ENCODE peak calls at places on chromosome 6, in ten cellular contexts. V is fibroblast of mammary gland, E is lower leg skin, X is cardiac muscle cell, S is hepatocyte, N is brain microvascular endothelial cell, W is IMR-90, B is transverse colon, A is left lung, R is A549. C is an unnamed sample.

GRCh38 chr6:41331401-41332150 is 3.8 kb upstream of the NCR2 start:
- DNase-seq in E (no peak), R (no peak), X (peak; percentile 23), B (no peak), A (no peak), V (no peak), S (no peak), N (no peak), W (no peak), C (no peak)

GRCh38 chr6:37340639-37340943 is 13.2 kb upstream of the RNF8 start:
- DNase-seq in S (no peak), B (no peak), E (no peak), X (no peak), V (peak; percentile 23), A (no peak), N (no peak), W (peak; percentile 57), R (no peak), C (no peak)

GRCh38 chr6:116387374-116387773 is 16.6 kb downstream of the DSE start:
- DNase-seq in A (no peak), V (peak; percentile 81), W (peak; percentile 90), N (peak; percentile 56), E (no peak), B (no peak), S (no peak), X (no peak), R (no peak), C (no peak)

GRCh38 chr6:79544939-79545450 is 7.8 kb upstream of the LCA5 start:
- DNase-seq in W (peak; percentile 99), N (peak; percentile 100), S (peak; percentile 90), X (peak; percentile 76), B (peak; percentile 53), A (peak; percentile 49), V (peak; percentile 99), E (peak; percentile 85), R (peak; percentile 90), C (peak; percentile 95)

GRCh38 chr6:52503344-52503747 is 73.5 kb downstream of the TRAM2 start:
- DNase-seq in A (no peak), S (no peak), R (no peak), X (peak; percentile 29), B (no peak), E (no peak), W (no peak), N (no peak), V (no peak), C (no peak)

GRCh38 chr6:7112741-7113313 is 5.1 kb downstream of the RREB1 start:
- DNase-seq in A (no peak), W (no peak), X (peak; percentile 29), B (peak; percentile 44), S (peak; percentile 50), R (no peak), N (no peak), E (no peak), V (no peak), C (no peak)

GRCh38 chr6:22886881-22887581 is 317.7 kb downstream of the HDGFL1 start:
- DNase-seq in S (no peak), B (no peak), V (no peak), X (no peak), W (peak; percentile 54), E (no peak), A (no peak), N (peak; percentile 31), R (no peak), C (no peak)

GRCh38 chr6:22349051-22349450 is 52.2 kb upstream of the PRL start:
- DNase-seq in W (no peak), E (no peak), A (no peak), V (no peak), N (no peak), B (no peak), S (no peak), X (no peak), R (no peak), C (no peak)

DNA sequence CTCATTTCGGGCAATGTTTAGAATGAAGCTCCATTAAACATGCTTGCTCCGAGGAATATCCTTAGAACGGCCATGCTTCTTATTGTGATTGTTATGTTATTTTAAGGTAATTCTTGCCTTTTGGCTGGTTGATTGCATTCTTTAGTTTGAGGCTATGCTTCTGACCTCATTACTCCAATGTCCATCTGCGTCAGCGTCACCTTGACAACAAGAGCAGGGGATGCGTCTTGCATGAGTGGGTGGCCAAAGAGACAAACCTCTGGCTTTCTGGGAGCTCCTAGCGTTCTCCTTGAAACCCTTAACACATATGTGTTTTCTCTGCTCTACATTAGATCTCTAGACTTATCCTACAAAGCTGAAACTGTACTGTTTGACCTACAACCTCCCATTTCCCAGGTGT is 184.3 kb downstream of the THBS2 start:
- DNase-seq in X (no peak), N (no peak), S (no peak), R (no peak), A (no peak), E (no peak), W (no peak), V (peak; percentile 85), B (no peak), C (no peak)
- TF ChIP-seq CTCF in X (no peak), N (no peak), S (no peak), R (no peak), A (no peak), E (no peak), W (no peak), V (no peak), B (no peak), C (no peak)

DNA sequence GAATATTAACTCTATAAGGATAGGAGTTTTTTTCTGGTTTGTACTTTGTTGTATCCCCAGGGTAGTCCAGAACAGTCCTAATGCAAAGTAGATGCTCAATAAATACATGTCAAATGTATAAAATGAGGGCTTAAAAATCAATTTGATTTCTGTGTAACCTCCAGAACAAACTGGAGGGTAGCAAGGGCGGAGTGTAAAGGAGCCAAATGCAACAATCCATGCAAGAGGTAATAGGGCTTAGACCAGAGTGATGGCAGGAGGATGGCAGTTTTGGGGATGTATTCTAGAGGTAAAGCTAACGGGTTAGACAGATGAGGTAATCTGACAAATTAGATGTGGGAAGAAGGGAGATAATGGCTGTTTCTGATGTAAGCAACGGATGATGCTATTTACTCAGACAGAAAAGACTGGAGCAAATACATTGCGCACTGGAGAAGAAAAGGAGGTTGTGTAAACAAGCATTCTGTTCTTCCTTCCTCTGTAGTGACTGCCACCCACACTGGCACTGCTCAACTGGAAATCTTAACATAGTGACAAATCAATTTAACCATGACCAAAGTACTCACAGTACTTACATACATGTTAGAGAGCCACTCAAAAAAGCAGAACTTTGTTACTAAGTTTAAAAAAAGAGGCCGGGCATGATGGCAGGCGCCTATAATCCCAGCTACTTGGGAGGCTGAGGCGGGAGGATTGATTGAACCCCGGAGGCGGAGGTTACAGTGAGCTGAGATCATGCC is 2.0 kb downstream of the ZNF318 start:
- DNase-seq in B (no peak), X (no peak), N (no peak), W (peak; percentile 2), A (no peak), S (no peak), R (no peak), V (no peak), E (no peak), C (no peak)
- H3K4me3 ChIP-seq in B (peak overlapping the region; percentile 77), X (no peak overlapping the region), N (no peak overlapping the region), W (no peak overlapping the region), A (peak overlapping the region; percentile 76), S (peak overlapping the region; percentile 94), R (no peak overlapping the region), V (no peak overlapping the region), E (no peak overlapping the region), C (no peak overlapping the region)

GRCh38 chr6:24524329-24524728 is 29.6 kb downstream of the ALDH5A1 start:
- DNase-seq in A (no peak), V (no peak), X (no peak), E (no peak), N (no peak), B (no peak), R (no peak), S (no peak), W (no peak), C (no peak)

GRCh38 chr6:24522090-24522820 is 27.5 kb downstream of the ALDH5A1 start:
- DNase-seq in B (no peak), V (peak; percentile 31), X (no peak), E (no peak), R (no peak), S (no peak), A (no peak), N (no peak), W (peak; percentile 17), C (no peak)

GRCh38 chr6:24522821-24523175 is 28.0 kb downstream of the ALDH5A1 start:
- DNase-seq in B (no peak), A (no peak), W (no peak), N (no peak), E (no peak), S (no peak), R (no peak), X (no peak), V (no peak), C (no peak)

GRCh38 chr6:24520929-24521546 is 26.3 kb downstream of the ALDH5A1 start:
- DNase-seq in N (peak; percentile 31), B (peak; percentile 62), V (peak; percentile 31), R (peak; percentile 63), E (no peak), W (peak; percentile 19), S (peak; percentile 69), X (peak; percentile 63), A (peak; percentile 80), C (no peak)

DNA sequence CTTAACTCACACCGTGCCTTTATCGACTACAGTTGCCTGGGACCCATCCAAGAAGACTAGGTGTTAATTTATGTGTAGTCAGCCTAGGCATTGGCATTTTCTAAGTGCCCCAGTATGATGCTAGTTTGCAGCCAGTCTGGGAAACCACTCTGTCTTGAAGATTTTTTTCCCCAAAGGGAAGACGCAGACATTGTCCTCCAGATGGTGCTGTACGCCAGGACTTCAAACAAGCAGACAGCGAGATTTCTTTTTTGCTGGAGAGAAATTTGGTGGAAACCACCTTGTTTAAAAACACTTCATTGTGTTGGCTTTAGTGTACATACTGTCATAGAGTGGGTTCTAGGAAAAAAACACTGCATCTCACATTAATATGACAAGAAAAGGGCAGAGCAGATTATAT is 30.0 kb downstream of the ALDH5A1 start:
- DNase-seq in W (peak; percentile 59), R (no peak), E (no peak), A (no peak), X (peak; percentile 58), B (no peak), S (peak; percentile 56), N (peak; percentile 51), V (peak; percentile 59), C (no peak)
- TF ChIP-seq CTCF in W (peak; percentile 59), R (peak; percentile 44), E (no peak), A (no peak), X (peak; percentile 56), B (peak; percentile 30), S (peak; percentile 65), N (peak; percentile 79), V (peak; percentile 55), C (peak; percentile 65)

GRCh38 chr6:36120539-36120938 is 9.8 kb upstream of the MAPK13 start:
- DNase-seq in R (no peak), W (no peak), S (no peak), E (no peak), A (peak; percentile 82), X (no peak), B (peak; percentile 75), V (no peak), N (no peak), C (no peak)

GRCh38 chr6:36120979-36121706 is 9.2 kb upstream of the MAPK13 start:
- DNase-seq in X (no peak), A (peak; percentile 90), W (no peak), B (peak; percentile 83), S (peak; percentile 70), N (no peak), R (no peak), E (peak; percentile 93), V (peak; percentile 47), C (no peak)

GRCh38 chr6:36118550-36119107 is 11.7 kb upstream of the MAPK13 start:
- DNase-seq in A (no peak), N (no peak), S (peak; percentile 74), V (peak; percentile 32), B (peak; percentile 51), E (no peak), X (no peak), R (no peak), W (no peak), C (no peak)

GRCh38 chr6:36119209-36119608 is 11.1 kb upstream of the MAPK13 start:
- DNase-seq in X (no peak), N (no peak), A (no peak), R (no peak), E (no peak), V (no peak), B (no peak), W (no peak), S (no peak), C (no peak)

DNA sequence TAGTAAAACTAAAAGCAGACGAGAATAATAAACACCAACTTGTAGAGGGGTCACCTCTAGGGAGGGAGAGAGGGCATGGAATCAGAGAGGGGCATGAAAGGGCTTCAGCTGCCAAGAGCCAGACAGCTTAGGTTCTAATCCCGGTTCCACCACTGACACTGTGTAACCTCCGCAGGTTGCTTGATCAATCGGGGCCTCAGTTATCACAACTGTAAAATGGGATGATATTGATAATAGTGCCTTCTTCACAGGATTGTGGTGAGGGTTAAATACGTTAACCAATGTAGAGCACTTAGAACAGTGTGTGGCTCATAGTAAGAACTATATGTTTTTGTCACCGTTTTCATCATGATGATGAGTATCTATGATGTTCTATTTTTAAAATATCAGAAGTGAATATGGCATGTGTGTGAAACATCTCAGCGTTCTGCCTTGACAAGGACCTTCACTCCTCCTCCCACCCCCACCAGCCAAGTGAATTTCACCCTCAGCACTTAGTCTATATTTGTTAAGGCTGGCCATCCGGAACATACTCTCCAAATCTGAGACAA is 10.3 kb upstream of the MAPK13 start:
- DNase-seq in V (no peak), B (no peak), R (no peak), E (no peak), X (no peak), A (no peak), N (no peak), S (no peak), W (no peak), C (no peak)
- H3K4me3 ChIP-seq in V (no peak overlapping the region), B (no peak overlapping the region), R (no peak overlapping the region), E (no peak overlapping the region), X (no peak overlapping the region), A (no peak overlapping the region), N (no peak overlapping the region), S (no peak overlapping the region), W (no peak overlapping the region), C (no peak overlapping the region)